ENCODE peak calls at places on chromosomes 12 and 14, in six cellular contexts. K is HCT116, D is heart left ventricle, Z is pancreas, Y is foreskin keratinocyte, M is A549. B is an unnamed sample.

GRCh38 chr14:45140661-45141187 is 5.0 kb downstream of the FANCM start:
- ATAC-seq in K (no peak), D (no peak), Z (no peak), Y (peak), M (peak), B (no peak)

GRCh38 chr14:106790189-106791036 is 1264.0 kb downstream of the TMEM121 start:
- ATAC-seq in K (no peak), D (no peak), Z (peak), Y (no peak), M (no peak), B (no peak)

GRCh38 chr14:36094963-36095362 is 81.6 kb downstream of the PTCSC3 start:
- ATAC-seq in K (no peak), D (no peak), Z (no peak), Y (no peak), M (no peak), B (no peak)

GRCh38 chr12:49345048-49345839 is 1.4 kb upstream of the DNAJC22 start:
- ATAC-seq in K (no peak), D (peak), Z (peak), Y (no peak), M (no peak), B (no peak)

GRCh38 chr14:24903337-24903736 is 146.6 kb downstream of the STXBP6 start:
- ATAC-seq in K (no peak), D (no peak), Z (no peak), Y (peak), M (no peak), B (peak)

GRCh38 chr12:109863961-109864712 is 16.2 kb downstream of the GLTP start:
- ATAC-seq in K (no peak), D (peak), Z (peak), Y (peak), M (peak), B (peak)

GRCh38 chr12:110934093-110934852 is 13.9 kb upstream of the MYL2 start:
- ATAC-seq in K (peak), D (peak), Z (no peak), Y (peak), M (peak), B (peak)

GRCh38 chr14:55333785-55334485 is 62.7 kb downstream of the FBXO34 start:
- ATAC-seq in K (no peak), D (no peak), Z (peak), Y (peak), M (no peak), B (no peak)

GRCh38 chr12:87814625-87815024 is 214.6 kb downstream of the C12orf50 start:
- ATAC-seq in K (no peak), D (no peak), Z (no peak), Y (no peak), M (no peak), B (no peak)

GRCh38 chr14:77844802-77845201 is 44.9 kb downstream of the ADCK1 start:
- ATAC-seq in K (no peak), D (no peak), Z (no peak), Y (no peak), M (no peak), B (no peak)

GRCh38 chr14:86402547-86402946 is 872.6 kb downstream of the FLRT2 start:
- ATAC-seq in K (no peak), D (no peak), Z (no peak), Y (no peak), M (no peak), B (no peak)

GRCh38 chr14:70709726-70710382 is 68.1 kb downstream of the TTC9 start:
- ATAC-seq in K (no peak), D (no peak), Z (no peak), Y (peak), M (no peak), B (no peak)

GRCh38 chr12:99706736-99707473 is 59.4 kb downstream of the GARIN6 start:
- ATAC-seq in K (no peak), D (no peak), Z (no peak), Y (peak), M (no peak), B (no peak)

GRCh38 chr14:66425402-66425801 is 60.8 kb upstream of the CCDC196 start:
- ATAC-seq in K (no peak), D (peak), Z (no peak), Y (peak), M (no peak), B (no peak)

GRCh38 chr12:24381790-24382189 is 432.3 kb upstream of the SOX5 start:
- ATAC-seq in K (no peak), D (no peak), Z (no peak), Y (no peak), M (no peak), B (no peak)

GRCh38 chr12:4251228-4251891 is 22.2 kb upstream of the CCND2 start:
- ATAC-seq in K (no peak), D (no peak), Z (no peak), Y (no peak), M (no peak), B (no peak)

GRCh38 chr12:21980544-21980943 is 39.3 kb upstream of the ABCC9 start:
- ATAC-seq in K (no peak), D (no peak), Z (no peak), Y (no peak), M (no peak), B (no peak)

GRCh38 chr12:32110942-32111341 is 4.3 kb downstream of the BICD1 start:
- ATAC-seq in K (no peak), D (no peak), Z (no peak), Y (no peak), M (no peak), B (no peak)

GRCh38 chr12:23359975-23360638 is 589.4 kb downstream of the SOX5 start:
- ATAC-seq in K (no peak), D (no peak), Z (no peak), Y (no peak), M (no peak), B (no peak)

GRCh38 chr12:21788089-21788983 is 13.8 kb upstream of the KCNJ8 start:
- ATAC-seq in K (no peak), D (peak), Z (peak), Y (no peak), M (no peak), B (no peak)

GRCh38 chr12:4487024-4487423 is 41.4 kb upstream of the FGF6 start:
- ATAC-seq in K (no peak), D (no peak), Z (no peak), Y (no peak), M (no peak), B (no peak)

GRCh38 chr14:68955164-68955921 is 23.8 kb downstream of the ACTN1 start:
- ATAC-seq in K (no peak), D (no peak), Z (peak), Y (no peak), M (no peak), B (no peak)

GRCh38 chr12:88793091-88793490 is 212.8 kb upstream of the KITLG start:
- ATAC-seq in K (no peak), D (no peak), Z (no peak), Y (no peak), M (no peak), B (no peak)

GRCh38 chr14:86279405-86279804 is 749.5 kb downstream of the FLRT2 start:
- ATAC-seq in K (no peak), D (no peak), Z (no peak), Y (no peak), M (no peak), B (no peak)

GRCh38 chr14:68526420-68527105 is 266.3 kb downstream of the ZFP36L1 start:
- ATAC-seq in K (peak), D (peak), Z (peak), Y (no peak), M (no peak), B (peak)

GRCh38 chr12:34333337-34333736 is 311.0 kb downstream of the ALG10 start:
- ATAC-seq in K (no peak), D (no peak), Z (no peak), Y (no peak), M (no peak), B (no peak)

GRCh38 chr14:99260652-99261551 is 11.1 kb downstream of the BCL11B start:
- ATAC-seq in K (no peak), D (no peak), Z (no peak), Y (peak), M (no peak), B (no peak)

GRCh38 chr14:23101213-23101970 is 3.4 kb downstream of the CIROP start:
- ATAC-seq in K (peak), D (no peak), Z (no peak), Y (no peak), M (no peak), B (no peak)

GRCh38 chr14:68927956-68928675 is 51.0 kb downstream of the ACTN1 start:
- ATAC-seq in K (no peak), D (no peak), Z (no peak), Y (no peak), M (no peak), B (no peak)

GRCh38 chr12:93484315-93484981 is 17.1 kb downstream of the MRPL42 start:
- ATAC-seq in K (peak), D (no peak), Z (no peak), Y (no peak), M (no peak), B (no peak)

GRCh38 chr12:131759176-131759575 is 48.3 kb downstream of the SFSWAP start:
- ATAC-seq in K (no peak), D (no peak), Z (no peak), Y (no peak), M (no peak), B (no peak)

GRCh38 chr12:25364529-25365339 is 114.0 kb upstream of the KRAS start:
- ATAC-seq in K (no peak), D (no peak), Z (no peak), Y (no peak), M (no peak), B (no peak)

GRCh38 chr12:76272292-76272691 is 75.9 kb downstream of the BBS10 start:
- ATAC-seq in K (no peak), D (no peak), Z (no peak), Y (no peak), M (no peak), B (no peak)

GRCh38 chr14:90611936-90612335 is 204.3 kb downstream of the TTC7B start:
- ATAC-seq in K (no peak), D (no peak), Z (no peak), Y (no peak), M (no peak), B (no peak)

GRCh38 chr12:95116773-95117172 is 43.4 kb upstream of the NR2C1 start:
- ATAC-seq in K (peak), D (peak), Z (peak), Y (peak), M (peak), B (no peak)

GRCh38 chr14:69346710-69347109 is 51.4 kb downstream of the ERH start:
- ATAC-seq in K (peak), D (peak), Z (no peak), Y (no peak), M (peak), B (peak)

GRCh38 chr12:107514887-107515445 is 170.6 kb upstream of the PWP1 start:
- ATAC-seq in K (no peak), D (peak), Z (no peak), Y (peak), M (peak), B (peak)

GRCh38 chr12:13941258-13942249 is 39.8 kb downstream of the GRIN2B start:
- ATAC-seq in K (peak), D (peak), Z (peak), Y (peak), M (peak), B (no peak)
- TF ChIP-seq CTCF in K (peak), D (peak), Z (peak), Y (peak), M (peak), B (no peak)

DNA sequence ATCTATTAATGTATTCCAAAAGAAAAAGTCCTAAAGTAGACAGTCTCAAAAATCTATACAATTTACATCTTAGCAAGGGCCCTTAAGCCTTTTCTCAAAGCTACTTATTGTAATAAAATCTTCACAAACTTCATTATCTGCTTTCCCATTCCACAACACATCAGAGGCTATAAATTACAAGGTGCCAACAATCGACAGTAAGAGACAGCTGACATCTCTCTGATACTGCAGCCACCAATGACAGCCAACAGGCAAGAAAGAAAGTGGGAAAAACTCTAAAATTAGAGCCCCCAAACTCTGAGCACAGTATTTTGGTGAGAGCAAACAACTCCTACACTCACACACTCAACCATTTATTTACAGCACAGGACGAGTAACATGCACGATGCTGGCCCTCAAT is 2.2 kb downstream of the ANGEL1 start:
- ATAC-seq in K (no peak), D (no peak), Z (no peak), Y (no peak), M (no peak), B (no peak)
- H3K27ac ChIP-seq in K (no peak), D (no peak), Z (no peak), Y (no peak), M (no peak), B (peak)

GRCh38 chr14:56482306-56482705 is 97.3 kb upstream of the TMEM260 start:
- ATAC-seq in K (peak), D (no peak), Z (no peak), Y (no peak), M (peak), B (no peak)
- TF ChIP-seq CTCF in K (peak), D (no peak), Z (no peak), Y (peak), M (peak), B (no peak)

GRCh38 chr12:40010899-40011774 is 94.7 kb downstream of the SLC2A13 start:
- ATAC-seq in K (peak), D (peak), Z (peak), Y (peak), M (peak), B (peak)
- H3K27ac ChIP-seq in K (no peak), D (peak), Z (no peak), Y (no peak), M (peak), B (no peak)

GRCh38 chr12:71442567-71442931 is 3.0 kb downstream of the LGR5 start:
- ATAC-seq in K (no peak), D (no peak), Z (no peak), Y (no peak), M (no peak), B (no peak)
- TF ChIP-seq CTCF in K (no peak), D (no peak), Z (no peak), Y (no peak), M (no peak), B (no peak)

GRCh38 chr12:64120568-64120967 is 101.5 kb downstream of the KICS2 start:
- ATAC-seq in K (no peak), D (no peak), Z (no peak), Y (peak), M (no peak), B (no peak)
- H3K27ac ChIP-seq in K (no peak), D (no peak), Z (no peak), Y (no peak), M (no peak), B (no peak)

DNA sequence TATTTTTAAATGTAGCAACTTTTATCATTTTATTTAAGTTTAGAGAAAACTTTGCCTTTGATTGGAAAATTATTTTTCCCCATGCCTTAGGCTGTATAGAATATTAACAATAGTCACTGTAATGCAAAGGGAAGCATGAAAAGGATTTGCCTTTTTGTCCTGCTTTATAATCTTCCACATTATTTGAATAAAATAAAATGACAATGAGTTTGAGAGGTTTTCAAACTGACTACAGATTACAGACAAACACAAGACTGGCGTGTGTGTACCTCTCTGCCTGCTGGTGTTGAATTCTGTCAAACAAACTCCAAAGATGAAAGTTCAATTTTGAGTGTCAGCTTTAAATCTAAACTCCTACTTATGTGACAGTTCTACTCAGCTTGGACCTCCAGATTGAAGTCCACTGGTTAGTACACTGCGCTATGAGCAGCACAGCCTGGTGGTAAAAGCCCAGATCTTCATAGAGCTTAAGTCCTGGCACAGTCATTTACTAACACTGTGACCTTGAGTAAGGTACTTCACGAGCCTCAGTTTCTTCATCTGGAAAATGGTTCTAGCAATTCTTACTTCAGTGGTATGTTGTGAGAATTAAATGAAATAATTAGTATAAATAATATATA is 98.3 kb upstream of the CPNE8 start:
- ATAC-seq in K (no peak), D (no peak), Z (no peak), Y (no peak), M (no peak), B (no peak)
- TF ChIP-seq CTCF in K (no peak), D (no peak), Z (no peak), Y (no peak), M (no peak), B (no peak)

DNA sequence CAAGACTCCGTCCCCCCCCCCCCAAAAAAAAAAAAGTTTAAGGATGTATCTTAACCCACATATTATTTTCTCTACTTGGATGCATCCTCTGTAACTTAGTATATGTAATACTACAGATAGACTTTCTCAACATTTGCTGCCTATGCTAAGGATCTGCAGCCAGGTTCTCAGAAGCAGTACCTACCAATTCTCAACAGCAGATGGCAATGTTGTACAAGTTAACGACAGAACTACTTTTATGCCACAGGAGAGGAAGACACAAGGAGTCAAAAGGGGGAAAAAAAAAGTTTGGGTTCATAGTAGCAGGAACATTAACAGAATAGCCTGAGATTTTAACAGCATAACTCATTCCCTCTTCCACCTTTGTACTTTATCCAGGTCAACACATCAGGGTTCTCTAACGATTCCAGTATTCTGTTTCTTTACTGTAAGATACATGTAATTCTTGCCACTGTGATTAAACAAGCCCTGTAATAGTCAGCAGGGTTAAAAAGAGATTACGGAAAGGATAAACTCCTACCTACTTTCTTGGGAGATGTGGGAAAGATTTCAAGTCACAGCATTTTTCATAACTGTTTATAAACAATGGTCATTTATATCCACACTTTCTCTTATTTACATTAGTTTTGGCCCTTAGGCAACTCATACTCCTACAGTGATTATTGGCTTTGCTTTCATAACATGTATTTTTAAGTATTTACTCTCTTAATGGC is 5.7 kb upstream of the NEK9 start:
- ATAC-seq in K (peak), D (peak), Z (peak), Y (peak), M (peak), B (peak)
- H3K27ac ChIP-seq in K (no peak), D (peak), Z (no peak), Y (no peak), M (no peak), B (no peak)

B was measured in gastroesophageal sphincter.